ENCODE peak calls at places on chromosomes 5 and 9, in six cellular contexts. One of them, this sample, is unnamed.
A peak's percentile ranks its signal among the peaks of the same experiment; 100 is the strongest.

GRCh38 chr9:129910628-129911567 is 75.6 kb downstream of the USP20 start:
- DNase-seq in OCI-LY7: no peak
- DNase-seq in A549: peak; percentile 60
- DNase-seq in heart right ventricle: no peak
- DNase-seq in lung: no peak
- DNase-seq in PC-9: peak; percentile 74
- DNase-seq in this sample: peak; percentile 76

GRCh38 chr5:27473300-27474053 is 435.1 kb upstream of the CDH9 start:
- DNase-seq in OCI-LY7: no peak
- DNase-seq in A549: peak; percentile 9
- DNase-seq in heart right ventricle: no peak
- DNase-seq in lung: no peak
- DNase-seq in PC-9: no peak
- DNase-seq in this sample: no peak

GRCh38 chr9:34380034-34380510 is 3.4 kb upstream of the MYORG start:
- DNase-seq in OCI-LY7: peak; percentile 21
- DNase-seq in A549: no peak
- DNase-seq in heart right ventricle: no peak
- DNase-seq in lung: no peak
- DNase-seq in PC-9: peak; percentile 11
- DNase-seq in this sample: peak; percentile 56

GRCh38 chr9:123622696-123623095 is 266.7 kb downstream of the CRB2 start:
- DNase-seq in OCI-LY7: no peak
- DNase-seq in A549: no peak
- DNase-seq in heart right ventricle: no peak
- DNase-seq in lung: no peak
- DNase-seq in PC-9: no peak
- DNase-seq in this sample: no peak

GRCh38 chr5:168317521-168318147 is 26.2 kb downstream of the WWC1 start:
- DNase-seq in OCI-LY7: no peak
- DNase-seq in A549: peak; percentile 95
- DNase-seq in heart right ventricle: no peak
- DNase-seq in lung: peak; percentile 48
- DNase-seq in PC-9: peak; percentile 74
- DNase-seq in this sample: no peak

GRCh38 chr9:29214162-29214520 is 1640.9 kb upstream of the C9orf72 start:
- DNase-seq in OCI-LY7: no peak
- DNase-seq in A549: peak; percentile 68
- DNase-seq in heart right ventricle: no peak
- DNase-seq in lung: no peak
- DNase-seq in PC-9: no peak
- DNase-seq in this sample: no peak

GRCh38 chr5:1212881-1213280 is 11.5 kb downstream of the SLC6A19 start:
- DNase-seq in OCI-LY7: no peak
- DNase-seq in A549: no peak
- DNase-seq in heart right ventricle: no peak
- DNase-seq in lung: no peak
- DNase-seq in PC-9: no peak
- DNase-seq in this sample: no peak

GRCh38 chr9:37953775-37954437 is 50.0 kb upstream of the SLC25A51 start:
- DNase-seq in OCI-LY7: no peak
- DNase-seq in A549: peak; percentile 92
- DNase-seq in heart right ventricle: peak; percentile 64
- DNase-seq in lung: no peak
- DNase-seq in PC-9: peak; percentile 70
- DNase-seq in this sample: peak; percentile 70

GRCh38 chr9:72315510-72316287 is 49.3 kb downstream of the ZFAND5 start:
- DNase-seq in OCI-LY7: no peak
- DNase-seq in A549: peak; percentile 40
- DNase-seq in heart right ventricle: no peak
- DNase-seq in lung: peak; percentile 67
- DNase-seq in PC-9: peak; percentile 68
- DNase-seq in this sample: no peak

GRCh38 chr5:8418049-8418426 is 549.1 kb downstream of the MTRR start:
- DNase-seq in OCI-LY7: no peak
- DNase-seq in A549: no peak
- DNase-seq in heart right ventricle: no peak
- DNase-seq in lung: no peak
- DNase-seq in PC-9: no peak
- DNase-seq in this sample: no peak

GRCh38 chr9:114007991-114008666 is 70.0 kb downstream of the AMBP start:
- DNase-seq in OCI-LY7: no peak
- DNase-seq in A549: no peak
- DNase-seq in heart right ventricle: peak; percentile 2
- DNase-seq in lung: no peak
- DNase-seq in PC-9: no peak
- DNase-seq in this sample: peak; percentile 49

GRCh38 chr5:34717426-34718327 is 61.5 kb downstream of the RAI14 start:
- DNase-seq in OCI-LY7: no peak
- DNase-seq in A549: no peak
- DNase-seq in heart right ventricle: no peak
- DNase-seq in lung: no peak
- DNase-seq in PC-9: peak; percentile 87
- DNase-seq in this sample: no peak

GRCh38 chr9:94916956-94917355 is 190.5 kb downstream of the AOPEP start:
- DNase-seq in OCI-LY7: no peak
- DNase-seq in A549: no peak
- DNase-seq in heart right ventricle: no peak
- DNase-seq in lung: no peak
- DNase-seq in PC-9: peak; percentile 94
- DNase-seq in this sample: no peak

GRCh38 chr9:126052791-126053190 is 273.8 kb upstream of the MVB12B start:
- DNase-seq in OCI-LY7: no peak
- DNase-seq in A549: no peak
- DNase-seq in heart right ventricle: no peak
- DNase-seq in lung: no peak
- DNase-seq in PC-9: no peak
- DNase-seq in this sample: no peak

GRCh38 chr5:19734706-19735240 is 253.2 kb downstream of the CDH18 start:
- DNase-seq in OCI-LY7: no peak
- DNase-seq in A549: no peak
- DNase-seq in heart right ventricle: no peak
- DNase-seq in lung: no peak
- DNase-seq in PC-9: peak; percentile 37
- DNase-seq in this sample: no peak

GRCh38 chr9:18606281-18606680 is 132.3 kb downstream of the ADAMTSL1 start:
- DNase-seq in OCI-LY7: no peak
- DNase-seq in A549: no peak
- DNase-seq in heart right ventricle: no peak
- DNase-seq in lung: no peak
- DNase-seq in PC-9: no peak
- DNase-seq in this sample: no peak

GRCh38 chr9:93894691-93895079 is 60.5 kb downstream of the BARX1 start:
- DNase-seq in OCI-LY7: no peak
- DNase-seq in A549: no peak
- DNase-seq in heart right ventricle: no peak
- DNase-seq in lung: no peak
- DNase-seq in PC-9: no peak
- DNase-seq in this sample: no peak

GRCh38 chr5:37478495-37478894 is 99.4 kb downstream of the WDR70 start:
- DNase-seq in OCI-LY7: no peak
- DNase-seq in A549: no peak
- DNase-seq in heart right ventricle: no peak
- DNase-seq in lung: no peak
- DNase-seq in PC-9: no peak
- DNase-seq in this sample: no peak

GRCh38 chr5:139765409-139766217 is 30.0 kb upstream of the PSD2 start:
- DNase-seq in OCI-LY7: peak; percentile 84
- DNase-seq in A549: peak; percentile 74
- DNase-seq in heart right ventricle: peak; percentile 73
- DNase-seq in lung: peak; percentile 67
- DNase-seq in PC-9: peak; percentile 80
- DNase-seq in this sample: no peak

GRCh38 chr5:53360811-53361210 is 119.6 kb upstream of the FST start:
- DNase-seq in OCI-LY7: no peak
- DNase-seq in A549: no peak
- DNase-seq in heart right ventricle: no peak
- DNase-seq in lung: no peak
- DNase-seq in PC-9: no peak
- DNase-seq in this sample: no peak

GRCh38 chr5:99285606-99286005 is 356.8 kb upstream of the CHD1 start:
- DNase-seq in OCI-LY7: no peak
- DNase-seq in A549: no peak
- DNase-seq in heart right ventricle: no peak
- DNase-seq in lung: no peak
- DNase-seq in PC-9: no peak
- DNase-seq in this sample: no peak
- TF ChIP-seq CTCF in OCI-LY7: no peak
- TF ChIP-seq CTCF in A549: no peak
- TF ChIP-seq CTCF in heart right ventricle: no peak
- TF ChIP-seq CTCF in lung: no peak
- TF ChIP-seq CTCF in PC-9: no peak
- TF ChIP-seq CTCF in this sample: no peak

GRCh38 chr5:143401253-143401845 is 2.1 kb downstream of the NR3C1 start:
- DNase-seq in OCI-LY7: no peak
- DNase-seq in A549: no peak
- DNase-seq in heart right ventricle: no peak
- DNase-seq in lung: no peak
- DNase-seq in PC-9: no peak
- DNase-seq in this sample: no peak
- H3K27ac ChIP-seq in OCI-LY7: peak overlapping the region; percentile 96
- H3K27ac ChIP-seq in A549: peak overlapping the region; percentile 99
- H3K27ac ChIP-seq in heart right ventricle: peak overlapping the region; percentile 100
- H3K27ac ChIP-seq in lung: peak overlapping the region; percentile 97
- H3K27ac ChIP-seq in PC-9: no peak overlapping the region
- H3K27ac ChIP-seq in this sample: peak overlapping the region; percentile 99

GRCh38 chr5:75666801-75667200 is 50.4 kb downstream of the POC5 start:
- DNase-seq in OCI-LY7: no peak
- DNase-seq in A549: no peak
- DNase-seq in heart right ventricle: no peak
- DNase-seq in lung: no peak
- DNase-seq in PC-9: no peak
- DNase-seq in this sample: no peak

GRCh38 chr5:75668988-75669760 is 48.1 kb downstream of the POC5 start:
- DNase-seq in OCI-LY7: peak; percentile 8
- DNase-seq in A549: peak; percentile 40
- DNase-seq in heart right ventricle: peak; percentile 29
- DNase-seq in lung: peak; percentile 38
- DNase-seq in PC-9: peak; percentile 31
- DNase-seq in this sample: no peak

GRCh38 chr5:75668348-75668895 is 48.8 kb downstream of the POC5 start:
- DNase-seq in OCI-LY7: no peak
- DNase-seq in A549: no peak
- DNase-seq in heart right ventricle: no peak
- DNase-seq in lung: no peak
- DNase-seq in PC-9: no peak
- DNase-seq in this sample: no peak

GRCh38 chr5:75664933-75665332 is 52.3 kb downstream of the POC5 start:
- DNase-seq in OCI-LY7: no peak
- DNase-seq in A549: no peak
- DNase-seq in heart right ventricle: no peak
- DNase-seq in lung: no peak
- DNase-seq in PC-9: no peak
- DNase-seq in this sample: no peak

DNA sequence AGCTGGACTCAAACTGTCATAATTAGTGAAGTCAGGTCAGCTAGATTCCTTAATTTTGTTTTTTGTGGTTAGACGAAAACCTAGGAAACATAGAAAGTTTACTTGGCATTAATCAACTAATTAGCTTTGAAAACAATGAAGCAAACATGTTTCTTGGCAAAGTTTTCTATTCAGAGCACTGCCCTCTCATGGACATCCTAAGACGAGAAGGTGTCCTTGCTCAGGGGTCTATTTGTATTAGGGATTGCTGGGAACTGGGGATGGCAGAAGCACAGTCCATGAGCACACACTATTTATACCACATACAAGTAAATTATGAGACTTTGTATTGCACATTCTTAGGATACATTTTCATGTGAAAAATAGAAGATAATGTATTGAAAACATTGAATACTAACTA is 49.7 kb downstream of the POC5 start:
- DNase-seq in OCI-LY7: no peak
- DNase-seq in A549: no peak
- DNase-seq in heart right ventricle: no peak
- DNase-seq in lung: no peak
- DNase-seq in PC-9: no peak
- DNase-seq in this sample: no peak
- TF ChIP-seq CTCF in OCI-LY7: peak; percentile 41
- TF ChIP-seq CTCF in A549: peak; percentile 6
- TF ChIP-seq CTCF in heart right ventricle: peak; percentile 39
- TF ChIP-seq CTCF in lung: no peak
- TF ChIP-seq CTCF in PC-9: no peak
- TF ChIP-seq CTCF in this sample: no peak

GRCh38 chr5:78979899-78980298 is 5.2 kb downstream of the ARSB start:
- DNase-seq in OCI-LY7: no peak
- DNase-seq in A549: no peak
- DNase-seq in heart right ventricle: no peak
- DNase-seq in lung: no peak
- DNase-seq in PC-9: no peak
- DNase-seq in this sample: no peak
- H3K27ac ChIP-seq in OCI-LY7: no peak overlapping the region
- H3K27ac ChIP-seq in A549: no peak overlapping the region
- H3K27ac ChIP-seq in heart right ventricle: no peak overlapping the region
- H3K27ac ChIP-seq in lung: no peak overlapping the region
- H3K27ac ChIP-seq in PC-9: peak overlapping the region; percentile 45
- H3K27ac ChIP-seq in this sample: no peak overlapping the region

GRCh38 chr5:132176987-132177386 is 50.7 kb downstream of the P4HA2 start:
- DNase-seq in OCI-LY7: peak; percentile 63
- DNase-seq in A549: no peak
- DNase-seq in heart right ventricle: no peak
- DNase-seq in lung: no peak
- DNase-seq in PC-9: no peak
- DNase-seq in this sample: no peak
- TF ChIP-seq CTCF in OCI-LY7: peak; percentile 74
- TF ChIP-seq CTCF in A549: peak; percentile 6
- TF ChIP-seq CTCF in heart right ventricle: no peak
- TF ChIP-seq CTCF in lung: no peak
- TF ChIP-seq CTCF in PC-9: no peak
- TF ChIP-seq CTCF in this sample: no peak

This sample was measured in right atrium auricular region.